ENCODE peak calls at places on chromosome 5, in seven cellular contexts. I is OCI-LY7, G is esophagus squamous epithelium, U is IMR-90, T is cardiac muscle cell, F is GM23338, L is fibroblast of lung. Q is an unnamed sample.

GRCh38 chr5:96721351-96721970 is 59.3 kb downstream of the CAST start:
- DNase-seq in I (no peak), G (no peak), U (peak), T (peak), F (no peak), L (peak), Q (no peak)

GRCh38 chr5:96256795-96257470 is 176.1 kb downstream of the PCSK1 start:
- DNase-seq in I (peak), G (no peak), U (peak), T (peak), F (peak), L (peak), Q (no peak)

GRCh38 chr5:7397005-7397546 is 1.1 kb downstream of the ADCY2 start:
- DNase-seq in I (no peak), G (no peak), U (no peak), T (no peak), F (no peak), L (peak), Q (no peak)

GRCh38 chr5:29208026-29208425 is 1985.5 kb upstream of the CDH6 start:
- DNase-seq in I (no peak), G (no peak), U (no peak), T (no peak), F (no peak), L (peak), Q (no peak)

GRCh38 chr5:153099328-153099727 is 391.1 kb upstream of the GRIA1 start:
- DNase-seq in I (no peak), G (no peak), U (no peak), T (no peak), F (no peak), L (no peak), Q (no peak)

GRCh38 chr5:59835782-59836181 is 57.7 kb downstream of the PDE4D start:
- DNase-seq in I (no peak), G (no peak), U (peak), T (no peak), F (no peak), L (peak), Q (no peak)

GRCh38 chr5:25006734-25007133 is 362.0 kb upstream of the CDH10 start:
- DNase-seq in I (no peak), G (no peak), U (no peak), T (no peak), F (peak), L (peak), Q (no peak)

GRCh38 chr5:61450170-61450815 is 118.2 kb downstream of the ZSWIM6 start:
- DNase-seq in I (no peak), G (no peak), U (peak), T (peak), F (no peak), L (peak), Q (peak)

GRCh38 chr5:140633081-140633471 is at the start of gene CD14:
- DNase-seq in I (no peak), G (no peak), U (no peak), T (peak), F (peak), L (no peak), Q (peak)

GRCh38 chr5:103027267-103027666 is 92.7 kb downstream of the GIN1 start:
- DNase-seq in I (no peak), G (no peak), U (no peak), T (no peak), F (no peak), L (no peak), Q (no peak)

GRCh38 chr5:145294321-145294720 is 540.8 kb downstream of the PRELID2 start:
- DNase-seq in I (no peak), G (no peak), U (peak), T (peak), F (no peak), L (no peak), Q (no peak)

GRCh38 chr5:93894471-93895354 is 153.3 kb upstream of the POU5F2 start:
- DNase-seq in I (no peak), G (no peak), U (peak), T (peak), F (peak), L (no peak), Q (no peak)

GRCh38 chr5:26060212-26060611 is 978.2 kb downstream of the CDH9 start:
- DNase-seq in I (no peak), G (no peak), U (no peak), T (no peak), F (no peak), L (no peak), Q (no peak)

GRCh38 chr5:32642276-32643002 is 57.1 kb downstream of the SUB1 start:
- DNase-seq in I (no peak), G (no peak), U (peak), T (peak), F (no peak), L (peak), Q (peak)

GRCh38 chr5:181203842-181204560 is 995 bp downstream of the TRIM7 start:
- DNase-seq in I (no peak), G (no peak), U (no peak), T (no peak), F (peak), L (no peak), Q (peak)
- H3K27ac ChIP-seq in I (no peak), G (peak), U (no peak), T (no peak), F (no peak), L (no peak), Q (peak)

GRCh38 chr5:41214199-41214598 is 867 bp upstream of the C6 start:
- DNase-seq in I (no peak), G (no peak), U (no peak), T (no peak), F (no peak), L (no peak), Q (no peak)
- TF ChIP-seq CTCF in I (no peak), G (no peak), U (no peak), T (no peak), F (no peak), L (no peak), Q (no peak)

GRCh38 chr5:124652892-124653441 is 93.5 kb downstream of the ZNF608 start:
- DNase-seq in I (peak), G (no peak), U (no peak), T (no peak), F (no peak), L (no peak), Q (no peak)
- H3K27ac ChIP-seq in I (peak), G (peak), U (no peak), T (peak), F (no peak), L (no peak), Q (no peak)

GRCh38 chr5:114838937-114839336 is 330.8 kb downstream of the TRIM36 start:
- DNase-seq in I (no peak), G (no peak), U (no peak), T (no peak), F (no peak), L (no peak), Q (no peak)

GRCh38 chr5:114839360-114839759 is 330.3 kb downstream of the TRIM36 start:
- DNase-seq in I (no peak), G (no peak), U (no peak), T (no peak), F (peak), L (no peak), Q (no peak)
- TF ChIP-seq CTCF in I (no peak), G (no peak), U (no peak), T (no peak), F (peak), L (no peak), Q (no peak)

GRCh38 chr5:149442563-149443182 is 63.6 kb upstream of the IL17B start:
- DNase-seq in I (peak), G (no peak), U (peak), T (peak), F (peak), L (peak), Q (peak)
- H3K27ac ChIP-seq in I (no peak), G (peak), U (peak), T (peak), F (peak), L (peak), Q (peak)

GRCh38 chr5:74338101-74338388 is 302.5 kb downstream of the ENC1 start:
- DNase-seq in I (no peak), G (no peak), U (no peak), T (no peak), F (no peak), L (no peak), Q (no peak)

GRCh38 chr5:74337252-74338100 is 303.1 kb downstream of the ENC1 start:
- DNase-seq in I (no peak), G (no peak), U (no peak), T (no peak), F (no peak), L (no peak), Q (no peak)

GRCh38 chr5:74334034-74334433 is 306.5 kb downstream of the ENC1 start:
- DNase-seq in I (no peak), G (no peak), U (no peak), T (no peak), F (no peak), L (no peak), Q (no peak)

GRCh38 chr5:74334434-74335364 is 305.8 kb downstream of the ENC1 start:
- DNase-seq in I (no peak), G (no peak), U (no peak), T (no peak), F (no peak), L (no peak), Q (no peak)

DNA sequence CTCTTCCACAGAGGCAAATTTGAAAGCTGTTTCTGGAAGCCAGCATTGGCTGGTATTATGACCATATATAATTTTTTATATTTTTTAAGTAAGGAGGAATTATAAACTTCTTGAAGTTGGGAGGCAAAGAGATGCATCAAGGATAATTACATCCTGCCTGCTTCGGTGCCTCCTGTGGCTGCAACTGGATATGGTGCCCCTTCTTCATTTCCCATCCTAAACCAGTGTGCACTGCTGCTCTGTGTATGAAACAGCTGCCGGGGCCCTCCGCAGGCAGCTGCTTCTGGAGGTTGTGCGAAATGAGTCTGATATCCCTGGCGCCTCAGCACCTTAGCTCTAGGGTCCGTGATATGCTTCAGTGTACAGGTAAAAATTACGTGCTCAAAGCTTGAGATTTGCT is 304.2 kb downstream of the ENC1 start:
- DNase-seq in I (no peak), G (no peak), U (no peak), T (no peak), F (peak), L (no peak), Q (no peak)
- TF ChIP-seq CTCF in I (peak), G (no peak), U (peak), T (peak), F (peak), L (peak), Q (no peak)

GRCh38 chr5:1004598-1005361 is 3.8 kb upstream of the NKD2 start:
- DNase-seq in I (no peak), G (no peak), U (peak), T (peak), F (peak), L (peak), Q (no peak)
- H3K27ac ChIP-seq in I (no peak), G (peak), U (no peak), T (no peak), F (no peak), L (no peak), Q (peak)

GRCh38 chr5:154542581-154542980 is 64.6 kb upstream of the HAND1 start:
- DNase-seq in I (no peak), G (no peak), U (no peak), T (no peak), F (no peak), L (no peak), Q (no peak)

GRCh38 chr5:154542000-154542399 is 64.0 kb upstream of the HAND1 start:
- DNase-seq in I (no peak), G (no peak), U (no peak), T (no peak), F (no peak), L (no peak), Q (no peak)

GRCh38 chr5:154540600-154540999 is 62.6 kb upstream of the HAND1 start:
- DNase-seq in I (no peak), G (no peak), U (no peak), T (no peak), F (no peak), L (no peak), Q (no peak)

GRCh38 chr5:154543380-154543779 is 65.4 kb upstream of the HAND1 start:
- DNase-seq in I (no peak), G (no peak), U (no peak), T (peak), F (no peak), L (peak), Q (no peak)

DNA sequence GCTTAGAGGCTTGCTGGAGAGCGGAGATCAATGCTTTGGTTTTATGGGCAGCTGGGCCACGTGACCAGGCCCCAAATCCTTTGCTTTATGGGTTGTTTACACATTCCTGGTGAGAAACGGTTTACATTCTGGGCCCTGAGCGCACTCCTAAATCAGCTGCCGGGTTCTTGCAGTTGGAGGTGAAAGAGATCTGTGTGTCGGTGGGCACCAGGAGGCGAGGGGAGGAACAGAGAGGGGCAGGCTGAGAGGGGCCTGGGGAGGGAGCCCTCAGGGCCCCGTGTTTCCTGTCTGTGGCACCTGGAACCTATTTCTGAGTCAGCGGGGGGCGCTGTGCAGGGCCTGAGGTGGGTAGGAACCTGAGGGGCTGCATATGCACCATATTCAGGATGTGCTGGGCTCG is 63.5 kb upstream of the HAND1 start:
- DNase-seq in I (peak), G (no peak), U (no peak), T (no peak), F (peak), L (no peak), Q (no peak)
- TF ChIP-seq CTCF in I (peak), G (no peak), U (no peak), T (no peak), F (peak), L (no peak), Q (no peak)

GRCh38 chr5:172805018-172805683 is 28.9 kb upstream of the ERGIC1 start:
- DNase-seq in I (no peak), G (no peak), U (no peak), T (no peak), F (no peak), L (no peak), Q (no peak)

GRCh38 chr5:172805736-172806255 is 28.3 kb upstream of the ERGIC1 start:
- DNase-seq in I (no peak), G (no peak), U (no peak), T (no peak), F (no peak), L (no peak), Q (no peak)

GRCh38 chr5:172809774-172810173 is 24.3 kb upstream of the ERGIC1 start:
- DNase-seq in I (no peak), G (no peak), U (no peak), T (no peak), F (no peak), L (no peak), Q (no peak)

GRCh38 chr5:172806897-172807672 is 27.0 kb upstream of the ERGIC1 start:
- DNase-seq in I (peak), G (peak), U (peak), T (peak), F (peak), L (peak), Q (peak)

GRCh38 chr5:172807766-172808311 is 26.2 kb upstream of the ERGIC1 start:
- DNase-seq in I (no peak), G (no peak), U (no peak), T (no peak), F (no peak), L (no peak), Q (no peak)
- H3K27ac ChIP-seq in I (no peak), G (peak), U (peak), T (no peak), F (no peak), L (peak), Q (peak)

DNA sequence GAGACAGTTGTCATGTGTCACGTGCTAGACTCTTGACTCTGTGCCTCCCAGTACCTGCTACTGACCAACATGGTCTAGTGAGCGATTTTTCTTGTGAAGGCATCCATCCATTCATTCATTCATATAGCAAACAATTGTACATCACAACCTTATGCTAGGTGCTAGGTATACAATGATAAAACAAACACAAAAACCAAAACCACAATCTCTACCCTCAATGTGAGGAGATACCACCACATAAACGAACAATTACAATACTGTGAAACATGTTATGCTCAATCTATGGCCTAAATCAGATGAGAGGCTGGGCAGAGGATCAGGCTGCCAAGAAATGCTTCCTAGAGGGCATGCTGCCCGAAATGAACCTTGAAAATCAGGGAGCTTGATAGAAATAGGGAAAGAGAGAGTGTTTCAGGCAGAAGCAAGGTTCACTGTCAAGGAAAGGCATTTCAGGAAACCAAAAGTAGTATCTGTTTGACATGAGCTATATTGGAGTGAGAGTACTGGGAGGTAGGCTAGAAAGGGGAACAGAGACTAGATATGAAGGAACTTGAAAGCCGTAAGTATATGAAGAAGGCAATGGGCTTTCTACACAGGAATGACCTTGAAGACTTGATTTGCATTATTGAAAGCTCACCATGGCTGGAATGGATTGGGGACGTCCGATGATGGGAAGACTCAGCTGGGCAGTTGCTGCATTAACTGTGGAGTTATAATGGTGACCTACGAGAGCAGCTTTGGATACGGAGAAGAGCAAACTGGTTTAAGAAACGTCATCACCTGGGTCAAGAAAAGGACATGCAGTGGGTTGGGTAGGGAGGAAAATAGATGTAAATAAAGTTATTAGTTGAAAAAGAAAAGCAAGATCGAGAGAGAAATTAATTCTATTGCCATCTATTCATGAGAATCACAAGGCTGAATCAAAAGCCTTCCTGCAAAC is 90.1 kb downstream of the THBS4 start:
- DNase-seq in I (peak), G (no peak), U (no peak), T (no peak), F (no peak), L (no peak), Q (no peak)
- TF ChIP-seq CTCF in I (no peak), G (no peak), U (no peak), T (no peak), F (no peak), L (no peak), Q (no peak)